ENCODE peak calls at places on chromosomes 3 and 15, in nine cellular contexts. One of them, this sample, is unnamed.
A peak's percentile ranks its signal among the peaks of the same experiment; 100 is the strongest.

GRCh38 chr3:69494091-69494659 is 108.3 kb upstream of the FRMD4B start:
- DNase-seq in caudate nucleus: no peak
- DNase-seq in GM10248: no peak
- DNase-seq in NCI-H1417 treated with DMSO at 0.1 percent for 48 hours: no peak
- DNase-seq in neuronal stem cell: no peak
- DNase-seq in breast epithelium: no peak
- DNase-seq in GM06990: no peak
- DNase-seq in RWPE2: no peak
- DNase-seq in iPS DF 6.9: no peak
- DNase-seq in this sample: no peak

GRCh38 chr3:171284308-171285075 is 175.7 kb downstream of the TNIK start:
- DNase-seq in GM06990: peak; percentile 67
- DNase-seq in RWPE2: no peak
- DNase-seq in neuronal stem cell: no peak
- DNase-seq in NCI-H1417 treated with DMSO at 0.1 percent for 48 hours: no peak
- DNase-seq in GM10248: peak; percentile 18
- DNase-seq in iPS DF 6.9: no peak
- DNase-seq in breast epithelium: no peak
- DNase-seq in caudate nucleus: no peak
- DNase-seq in this sample: no peak

GRCh38 chr15:70522323-70522966 is 240.9 kb downstream of the UACA start:
- DNase-seq in neuronal stem cell: no peak
- DNase-seq in breast epithelium: no peak
- DNase-seq in RWPE2: peak; percentile 10
- DNase-seq in caudate nucleus: no peak
- DNase-seq in NCI-H1417 treated with DMSO at 0.1 percent for 48 hours: no peak
- DNase-seq in GM06990: no peak
- DNase-seq in iPS DF 6.9: no peak
- DNase-seq in GM10248: no peak
- DNase-seq in this sample: peak; percentile 5

GRCh38 chr3:53938645-53939044 is 47.0 kb upstream of the SELENOK start:
- DNase-seq in breast epithelium: no peak
- DNase-seq in RWPE2: no peak
- DNase-seq in GM10248: peak; percentile 56
- DNase-seq in iPS DF 6.9: peak; percentile 18
- DNase-seq in GM06990: peak; percentile 3
- DNase-seq in neuronal stem cell: peak; percentile 39
- DNase-seq in caudate nucleus: peak; percentile 10
- DNase-seq in NCI-H1417 treated with DMSO at 0.1 percent for 48 hours: no peak
- DNase-seq in this sample: peak; percentile 31

GRCh38 chr3:25558106-25558505 is 106.6 kb downstream of the TOP2B start:
- DNase-seq in neuronal stem cell: no peak
- DNase-seq in NCI-H1417 treated with DMSO at 0.1 percent for 48 hours: no peak
- DNase-seq in GM10248: no peak
- DNase-seq in GM06990: no peak
- DNase-seq in caudate nucleus: no peak
- DNase-seq in breast epithelium: no peak
- DNase-seq in iPS DF 6.9: no peak
- DNase-seq in RWPE2: no peak
- DNase-seq in this sample: no peak

GRCh38 chr3:185807455-185808068 is 17.3 kb downstream of the IGF2BP2 start:
- DNase-seq in GM10248: no peak
- DNase-seq in breast epithelium: no peak
- DNase-seq in NCI-H1417 treated with DMSO at 0.1 percent for 48 hours: no peak
- DNase-seq in caudate nucleus: no peak
- DNase-seq in neuronal stem cell: no peak
- DNase-seq in RWPE2: no peak
- DNase-seq in iPS DF 6.9: no peak
- DNase-seq in GM06990: no peak
- DNase-seq in this sample: no peak

GRCh38 chr3:148924572-148924971 is 59.5 kb downstream of the CPA3 start:
- DNase-seq in RWPE2: no peak
- DNase-seq in breast epithelium: no peak
- DNase-seq in GM10248: no peak
- DNase-seq in NCI-H1417 treated with DMSO at 0.1 percent for 48 hours: no peak
- DNase-seq in neuronal stem cell: no peak
- DNase-seq in GM06990: no peak
- DNase-seq in caudate nucleus: no peak
- DNase-seq in iPS DF 6.9: no peak
- DNase-seq in this sample: no peak

GRCh38 chr3:102733811-102734574 is 299.2 kb downstream of the ZPLD1 start:
- DNase-seq in GM06990: no peak
- DNase-seq in iPS DF 6.9: no peak
- DNase-seq in caudate nucleus: no peak
- DNase-seq in breast epithelium: no peak
- DNase-seq in RWPE2: no peak
- DNase-seq in neuronal stem cell: peak; percentile 5
- DNase-seq in GM10248: no peak
- DNase-seq in NCI-H1417 treated with DMSO at 0.1 percent for 48 hours: no peak
- DNase-seq in this sample: no peak

GRCh38 chr3:127151992-127152391 is 40.9 kb upstream of the PRR23E start:
- DNase-seq in GM06990: no peak
- DNase-seq in NCI-H1417 treated with DMSO at 0.1 percent for 48 hours: no peak
- DNase-seq in RWPE2: no peak
- DNase-seq in GM10248: no peak
- DNase-seq in iPS DF 6.9: no peak
- DNase-seq in caudate nucleus: no peak
- DNase-seq in neuronal stem cell: no peak
- DNase-seq in breast epithelium: no peak
- DNase-seq in this sample: no peak

GRCh38 chr15:66630801-66631351 is 65.1 kb upstream of the LCTL start:
- DNase-seq in GM10248: no peak
- DNase-seq in iPS DF 6.9: no peak
- DNase-seq in NCI-H1417 treated with DMSO at 0.1 percent for 48 hours: no peak
- DNase-seq in caudate nucleus: no peak
- DNase-seq in neuronal stem cell: no peak
- DNase-seq in breast epithelium: no peak
- DNase-seq in RWPE2: no peak
- DNase-seq in GM06990: no peak
- DNase-seq in this sample: no peak

GRCh38 chr15:55740981-55741591 is 1.9 kb downstream of the PRTG start:
- DNase-seq in neuronal stem cell: no peak
- DNase-seq in GM10248: no peak
- DNase-seq in caudate nucleus: no peak
- DNase-seq in breast epithelium: no peak
- DNase-seq in iPS DF 6.9: no peak
- DNase-seq in RWPE2: no peak
- DNase-seq in NCI-H1417 treated with DMSO at 0.1 percent for 48 hours: no peak
- DNase-seq in GM06990: no peak
- DNase-seq in this sample: no peak

GRCh38 chr15:68383161-68384074 is 48.5 kb downstream of the ITGA11 start:
- DNase-seq in caudate nucleus: no peak
- DNase-seq in breast epithelium: no peak
- DNase-seq in NCI-H1417 treated with DMSO at 0.1 percent for 48 hours: no peak
- DNase-seq in neuronal stem cell: peak; percentile 23
- DNase-seq in GM06990: no peak
- DNase-seq in GM10248: peak; percentile 81
- DNase-seq in RWPE2: no peak
- DNase-seq in iPS DF 6.9: peak; percentile 16
- DNase-seq in this sample: peak; percentile 50

GRCh38 chr3:73680696-73681095 is 56.0 kb upstream of the PDZRN3 start:
- DNase-seq in iPS DF 6.9: no peak
- DNase-seq in breast epithelium: no peak
- DNase-seq in NCI-H1417 treated with DMSO at 0.1 percent for 48 hours: no peak
- DNase-seq in GM10248: no peak
- DNase-seq in neuronal stem cell: no peak
- DNase-seq in GM06990: no peak
- DNase-seq in caudate nucleus: no peak
- DNase-seq in RWPE2: no peak
- DNase-seq in this sample: no peak

GRCh38 chr3:29410660-29411405 is 130.0 kb downstream of the RBMS3 start:
- DNase-seq in neuronal stem cell: no peak
- DNase-seq in iPS DF 6.9: no peak
- DNase-seq in NCI-H1417 treated with DMSO at 0.1 percent for 48 hours: no peak
- DNase-seq in GM06990: no peak
- DNase-seq in caudate nucleus: no peak
- DNase-seq in GM10248: no peak
- DNase-seq in breast epithelium: no peak
- DNase-seq in RWPE2: no peak
- DNase-seq in this sample: no peak

GRCh38 chr15:58568157-58568571 is 136.4 kb downstream of the LIPC start:
- DNase-seq in iPS DF 6.9: no peak
- DNase-seq in breast epithelium: no peak
- DNase-seq in GM10248: no peak
- DNase-seq in neuronal stem cell: no peak
- DNase-seq in RWPE2: no peak
- DNase-seq in GM06990: no peak
- DNase-seq in caudate nucleus: no peak
- DNase-seq in NCI-H1417 treated with DMSO at 0.1 percent for 48 hours: no peak
- DNase-seq in this sample: no peak

GRCh38 chr3:29430558-29430971 is 149.7 kb downstream of the RBMS3 start:
- DNase-seq in RWPE2: no peak
- DNase-seq in breast epithelium: no peak
- DNase-seq in NCI-H1417 treated with DMSO at 0.1 percent for 48 hours: no peak
- DNase-seq in GM06990: no peak
- DNase-seq in GM10248: no peak
- DNase-seq in neuronal stem cell: peak; percentile 27
- DNase-seq in iPS DF 6.9: no peak
- DNase-seq in caudate nucleus: no peak
- DNase-seq in this sample: no peak

GRCh38 chr3:150303776-150304175 is 104.3 kb upstream of the TSC22D2 start:
- DNase-seq in NCI-H1417 treated with DMSO at 0.1 percent for 48 hours: no peak
- DNase-seq in neuronal stem cell: no peak
- DNase-seq in iPS DF 6.9: no peak
- DNase-seq in GM06990: peak; percentile 3
- DNase-seq in breast epithelium: no peak
- DNase-seq in caudate nucleus: no peak
- DNase-seq in RWPE2: no peak
- DNase-seq in GM10248: no peak
- DNase-seq in this sample: no peak

GRCh38 chr15:28921336-28921735 is 35.6 kb downstream of the APBA2 start:
- DNase-seq in breast epithelium: no peak
- DNase-seq in RWPE2: peak; percentile 9
- DNase-seq in GM10248: no peak
- DNase-seq in NCI-H1417 treated with DMSO at 0.1 percent for 48 hours: no peak
- DNase-seq in neuronal stem cell: no peak
- DNase-seq in caudate nucleus: no peak
- DNase-seq in GM06990: no peak
- DNase-seq in iPS DF 6.9: no peak
- DNase-seq in this sample: no peak

GRCh38 chr3:172098698-172099494 is 59.5 kb downstream of the FNDC3B start:
- DNase-seq in breast epithelium: no peak
- DNase-seq in NCI-H1417 treated with DMSO at 0.1 percent for 48 hours: no peak
- DNase-seq in neuronal stem cell: no peak
- DNase-seq in iPS DF 6.9: peak; percentile 11
- DNase-seq in GM10248: no peak
- DNase-seq in caudate nucleus: no peak
- DNase-seq in RWPE2: no peak
- DNase-seq in GM06990: no peak
- DNase-seq in this sample: no peak

GRCh38 chr3:119034256-119035013 is at the start of gene IGSF11:
- DNase-seq in breast epithelium: peak; percentile 56
- DNase-seq in NCI-H1417 treated with DMSO at 0.1 percent for 48 hours: peak; percentile 22
- DNase-seq in RWPE2: peak; percentile 54
- DNase-seq in iPS DF 6.9: peak; percentile 55
- DNase-seq in neuronal stem cell: peak; percentile 81
- DNase-seq in GM06990: peak; percentile 68
- DNase-seq in caudate nucleus: peak; percentile 89
- DNase-seq in GM10248: peak; percentile 87
- DNase-seq in this sample: peak; percentile 53

GRCh38 chr3:62665627-62666433 is 209.4 kb downstream of the CADPS start:
- DNase-seq in caudate nucleus: peak; percentile 52
- DNase-seq in iPS DF 6.9: peak; percentile 63
- DNase-seq in NCI-H1417 treated with DMSO at 0.1 percent for 48 hours: no peak
- DNase-seq in neuronal stem cell: peak; percentile 80
- DNase-seq in breast epithelium: peak; percentile 57
- DNase-seq in GM10248: peak; percentile 24
- DNase-seq in GM06990: peak; percentile 1
- DNase-seq in RWPE2: peak; percentile 51
- DNase-seq in this sample: peak; percentile 32

GRCh38 chr3:45054196-45054857 is 28.2 kb downstream of the CLEC3B start:
- DNase-seq in caudate nucleus: no peak
- DNase-seq in breast epithelium: no peak
- DNase-seq in neuronal stem cell: no peak
- DNase-seq in GM10248: no peak
- DNase-seq in NCI-H1417 treated with DMSO at 0.1 percent for 48 hours: no peak
- DNase-seq in RWPE2: no peak
- DNase-seq in GM06990: no peak
- DNase-seq in iPS DF 6.9: no peak
- DNase-seq in this sample: no peak

GRCh38 chr15:51348688-51349087 is 7.2 kb downstream of the GLDN start:
- DNase-seq in iPS DF 6.9: no peak
- DNase-seq in GM06990: peak; percentile 68
- DNase-seq in neuronal stem cell: no peak
- DNase-seq in breast epithelium: no peak
- DNase-seq in caudate nucleus: no peak
- DNase-seq in NCI-H1417 treated with DMSO at 0.1 percent for 48 hours: no peak
- DNase-seq in GM10248: peak; percentile 60
- DNase-seq in RWPE2: no peak
- DNase-seq in this sample: no peak

This sample was measured in activated CD4-positive, alpha-beta memory T cell treated with anti-CD3 and anti-CD28 coated beads, Interleukin-2, amount 10 ng/mL, durations not matched to agents 7 days and 5 days.